ENCODE peak calls at places on chromosome 7, in four cellular contexts. I is HCT116, H is K562, L is Panc1. A is an unnamed sample.

GRCh38 chr7:98456851-98457250 is 56.0 kb upstream of the BAIAP2L1 start:
- DNase-seq in I (no peak), H (no peak), L (no peak), A (no peak)

GRCh38 chr7:128728608-128729007 is 10.6 kb upstream of the CALU start:
- DNase-seq in I (no peak), H (no peak), L (no peak), A (no peak)

GRCh38 chr7:52634996-52635395 is 400.4 kb upstream of the POM121L12 start:
- DNase-seq in I (no peak), H (no peak), L (no peak), A (no peak)

GRCh38 chr7:111198255-111198654 is 107.3 kb downstream of the LRRN3 start:
- DNase-seq in I (peak; percentile 97), H (no peak), L (peak; percentile 92), A (peak; percentile 16)

GRCh38 chr7:50826371-50827172 is 43.9 kb upstream of the GRB10 start:
- DNase-seq in I (peak; percentile 55), H (no peak), L (peak; percentile 98), A (peak; percentile 78)

GRCh38 chr7:68676789-68677535 is 921.3 kb upstream of the AUTS2 start:
- DNase-seq in I (no peak), H (peak; percentile 1), L (no peak), A (no peak)

GRCh38 chr7:96330193-96330592 is 8.3 kb upstream of the SLC25A13 start:
- DNase-seq in I (no peak), H (no peak), L (no peak), A (no peak)

GRCh38 chr7:148242271-148242801 is 348.2 kb upstream of the C7orf33 start:
- DNase-seq in I (peak; percentile 47), H (peak; percentile 68), L (peak; percentile 64), A (peak; percentile 30)

GRCh38 chr7:151993977-151994676 is 31.3 kb upstream of the GALNT11 start:
- DNase-seq in I (no peak), H (no peak), L (no peak), A (no peak)

GRCh38 chr7:143434660-143435059 is 8.6 kb upstream of the TAS2R60 start:
- DNase-seq in I (no peak), H (no peak), L (no peak), A (no peak)

GRCh38 chr7:81789406-81790139 is 19.7 kb upstream of the HGF start:
- DNase-seq in I (no peak), H (no peak), L (no peak), A (no peak)

GRCh38 chr7:121366852-121367431 is 29.2 kb downstream of the FAM3C start:
- DNase-seq in I (no peak), H (peak; percentile 48), L (peak; percentile 30), A (peak; percentile 18)

GRCh38 chr7:28354601-28355062 is 57.7 kb upstream of the CREB5 start:
- DNase-seq in I (no peak), H (no peak), L (peak; percentile 20), A (no peak)

GRCh38 chr7:108137040-108137439 is 6.9 kb upstream of the LAMB4 start:
- DNase-seq in I (no peak), H (no peak), L (no peak), A (no peak)

GRCh38 chr7:108132551-108133265 is 2.5 kb upstream of the LAMB4 start:
- DNase-seq in I (no peak), H (no peak), L (no peak), A (no peak)

GRCh38 chr7:108136191-108136581 is 6.0 kb upstream of the LAMB4 start:
- DNase-seq in I (no peak), H (no peak), L (no peak), A (no peak)

GRCh38 chr7:108135446-108136190 is 5.5 kb upstream of the LAMB4 start:
- DNase-seq in I (no peak), H (no peak), L (no peak), A (no peak)

DNA sequence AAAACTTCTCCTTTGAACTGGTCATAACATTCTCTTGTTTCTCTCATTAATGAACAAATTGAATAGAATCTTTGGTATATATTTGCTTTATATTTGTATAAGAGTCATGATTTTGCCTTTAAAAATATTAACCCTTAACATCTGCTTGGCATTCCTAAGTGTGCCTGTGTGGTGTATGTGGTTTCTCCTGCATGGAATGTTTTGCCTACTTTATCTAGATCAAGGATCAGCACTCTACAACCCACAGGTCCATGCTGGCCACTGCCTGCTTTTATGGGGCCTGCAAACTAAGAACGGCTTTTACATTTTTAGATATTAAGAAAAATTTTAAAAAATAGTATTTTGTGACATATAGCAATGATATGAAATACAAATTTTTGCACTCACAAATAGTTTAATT is 4.3 kb upstream of the LAMB4 start:
- DNase-seq in I (no peak), H (no peak), L (no peak), A (no peak)
- TF ChIP-seq CTCF in I (no peak), H (no peak), L (no peak), A (no peak)

GRCh38 chr7:44176486-44176885 is 12.8 kb downstream of the GCK start:
- DNase-seq in I (no peak), H (no peak), L (no peak), A (no peak)

GRCh38 chr7:44173911-44174693 is 15.1 kb downstream of the GCK start:
- DNase-seq in I (no peak), H (no peak), L (no peak), A (no peak)

GRCh38 chr7:44175730-44176129 is 13.5 kb downstream of the GCK start:
- DNase-seq in I (no peak), H (no peak), L (no peak), A (no peak)

GRCh38 chr7:44180631-44181030 is 8.6 kb downstream of the GCK start:
- DNase-seq in I (no peak), H (no peak), L (no peak), A (no peak)

DNA sequence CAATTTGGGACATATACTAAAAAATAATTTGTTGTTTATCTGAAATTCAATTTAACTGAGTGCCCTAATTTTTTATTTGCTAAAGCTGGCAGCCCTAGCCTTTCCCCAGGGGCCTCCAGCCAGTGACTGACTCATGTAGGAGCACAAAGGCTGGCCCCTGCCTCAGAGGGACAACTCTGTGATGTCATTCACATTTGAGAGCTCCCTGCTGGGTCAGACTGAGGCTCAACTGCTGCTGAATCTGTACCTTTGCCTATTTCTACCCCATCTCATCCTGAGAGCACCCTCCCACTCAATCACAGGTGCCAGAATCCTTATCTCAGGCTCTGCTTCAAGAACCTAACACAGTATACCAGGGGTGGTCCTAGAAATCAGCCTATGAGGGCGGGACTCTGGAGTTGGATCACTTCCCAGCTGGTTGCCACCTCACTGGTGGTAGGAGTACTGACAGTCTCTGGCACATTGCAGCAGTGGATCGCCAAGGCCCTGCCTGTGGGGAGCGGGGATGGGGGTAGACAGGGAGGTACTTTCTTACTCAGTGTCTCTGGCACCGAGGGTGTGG is 11.6 kb downstream of the GCK start:
- DNase-seq in I (no peak), H (no peak), L (no peak), A (no peak)
- TF ChIP-seq TCF7L2 in I (no peak), H (no peak), L (no peak), A (no peak)

GRCh38 chr7:67462781-67463191 is 466.2 kb downstream of the TYW1 start:
- DNase-seq in I (no peak), H (no peak), L (no peak), A (no peak)

GRCh38 chr7:67466109-67466508 is 469.5 kb downstream of the TYW1 start:
- DNase-seq in I (no peak), H (no peak), L (no peak), A (no peak)

DNA sequence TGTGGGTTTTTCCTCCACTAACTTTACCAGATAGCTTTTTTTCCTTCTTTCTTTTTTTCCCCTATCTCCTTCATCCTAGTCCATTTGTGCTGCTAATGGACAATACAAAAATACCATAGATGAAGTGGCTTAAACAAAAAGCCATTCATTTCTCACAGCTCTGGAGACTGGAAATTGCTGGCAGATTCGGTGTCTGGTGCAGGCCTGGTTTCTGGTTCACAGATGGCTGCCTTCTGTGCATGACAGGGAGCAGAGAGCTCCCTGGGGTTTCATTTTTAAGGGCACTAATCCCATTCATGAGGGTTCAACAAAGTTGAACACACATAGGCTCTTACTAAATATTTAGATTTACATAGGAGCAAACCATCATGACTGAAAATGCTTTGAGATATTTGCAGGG is 467.4 kb downstream of the TYW1 start:
- DNase-seq in I (no peak), H (no peak), L (no peak), A (no peak)
- TF ChIP-seq CTCF in I (no peak), H (no peak), L (no peak), A (no peak)

GRCh38 chr7:156386097-156386496 is 254.5 kb upstream of the RNF32 start:
- DNase-seq in I (no peak), H (no peak), L (no peak), A (peak; percentile 4)
- TF ChIP-seq TCF7L2 in I (no peak), H (no peak), L (no peak), A (no peak)

DNA sequence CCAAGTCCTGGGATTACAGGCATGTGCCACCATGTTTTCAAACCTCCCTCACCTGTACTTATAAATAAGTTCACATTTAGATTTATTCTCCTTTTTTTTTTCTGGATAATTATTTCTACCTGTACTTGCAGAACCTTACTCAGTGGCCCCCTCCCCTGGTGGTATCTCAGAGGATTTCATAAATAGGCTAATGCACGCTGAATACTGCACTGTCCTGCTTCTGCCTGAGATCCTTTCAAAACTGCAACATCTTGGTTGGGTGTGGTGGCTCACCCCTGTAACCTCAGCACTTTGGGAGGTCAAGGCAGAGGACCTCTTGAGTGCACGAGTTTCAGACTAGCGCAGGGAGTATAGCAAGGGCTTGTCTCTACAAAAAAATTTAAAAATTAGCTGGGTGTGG is 4.6 kb upstream of the BLVRA start:
- DNase-seq in I (no peak), H (no peak), L (no peak), A (no peak)
- TF ChIP-seq CTCF in I (no peak), H (no peak), L (no peak), A (no peak)

A was measured in HepG2.